ENCODE peak calls at places on chromosome 2, in nine cellular contexts. H is transverse colon, P is brain microvascular endothelial cell, U is natural killer cell, C is A549, A is endothelial cell, E is AG10803, I is suprapubic skin, F is GM10248. T is an unnamed sample.

GRCh38 chr2:170155022-170155722 is 22.8 kb upstream of the MYO3B start:
- DNase-seq in P (peak; percentile 53), U (no peak), A (peak; percentile 12), C (no peak), E (peak; percentile 40), I (no peak), H (no peak), F (no peak), T (no peak)

GRCh38 chr2:176072951-176073904 is 10.5 kb downstream of the EVX2 start:
- DNase-seq in A (peak; percentile 20), P (no peak), C (no peak), F (no peak), H (no peak), E (no peak), U (no peak), I (no peak), T (no peak)

GRCh38 chr2:7053650-7054262 is 136.5 kb downstream of the RNF144A start:
- DNase-seq in H (no peak), F (no peak), C (no peak), A (no peak), U (no peak), I (no peak), P (no peak), E (no peak), T (no peak)

GRCh38 chr2:128631698-128632490 is 313.2 kb upstream of the HS6ST1 start:
- DNase-seq in U (no peak), F (no peak), H (no peak), I (peak; percentile 20), E (no peak), P (no peak), C (no peak), A (no peak), T (no peak)

GRCh38 chr2:25497862-25498407 is 156.2 kb upstream of the DNMT3A start:
- DNase-seq in P (no peak), U (no peak), C (no peak), F (peak; percentile 59), H (no peak), E (no peak), A (no peak), I (no peak), T (no peak)

GRCh38 chr2:172888704-172889103 is 153.1 kb downstream of the RAPGEF4 start:
- DNase-seq in E (no peak), H (no peak), I (no peak), P (no peak), A (no peak), C (no peak), F (no peak), U (no peak), T (no peak)

GRCh38 chr2:100752628-100753333 is 67.2 kb upstream of the NPAS2 start:
- DNase-seq in E (peak; percentile 87), I (no peak), C (peak; percentile 40), H (no peak), U (no peak), A (no peak), F (no peak), P (peak; percentile 72), T (no peak)

GRCh38 chr2:98554116-98554861 is 54.0 kb downstream of the COA5 start:
- DNase-seq in A (no peak), U (no peak), P (no peak), F (no peak), H (no peak), E (no peak), I (no peak), C (no peak), T (no peak)

GRCh38 chr2:223815186-223815883 is 22.0 kb downstream of the AP1S3 start:
- DNase-seq in U (no peak), H (no peak), A (no peak), I (no peak), E (peak; percentile 64), C (peak; percentile 56), P (peak; percentile 87), F (no peak), T (no peak)

GRCh38 chr2:240795468-240795867 is 24.6 kb downstream of the KIF1A start:
- DNase-seq in H (no peak), C (no peak), I (no peak), F (no peak), E (no peak), A (no peak), U (no peak), P (no peak), T (no peak)

GRCh38 chr2:120773186-120773800 is 37.6 kb downstream of the GLI2 start:
- DNase-seq in A (no peak), I (peak; percentile 45), F (no peak), U (no peak), E (no peak), H (no peak), P (no peak), C (no peak), T (no peak)

GRCh38 chr2:192044496-192044895 is 150.2 kb downstream of the TMEFF2 start:
- DNase-seq in U (no peak), E (no peak), A (no peak), C (no peak), F (no peak), H (no peak), I (no peak), P (no peak), T (no peak)

GRCh38 chr2:25824216-25824615 is 54.1 kb downstream of the ASXL2 start:
- DNase-seq in F (no peak), E (no peak), P (no peak), U (no peak), I (no peak), C (no peak), H (no peak), A (no peak), T (no peak)

GRCh38 chr2:69645026-69645425 is 1.5 kb upstream of the AAK1 start:
- DNase-seq in U (no peak), A (no peak), H (no peak), I (no peak), F (no peak), P (no peak), E (no peak), C (no peak), T (peak; percentile 37)

GRCh38 chr2:119122663-119123062 is 35.9 kb downstream of the C1QL2 start:
- DNase-seq in H (no peak), E (no peak), P (no peak), I (no peak), A (no peak), F (no peak), U (no peak), C (no peak), T (no peak)

GRCh38 chr2:119123359-119123758 is 35.2 kb downstream of the C1QL2 start:
- DNase-seq in C (no peak), E (no peak), U (no peak), I (no peak), P (no peak), H (no peak), F (no peak), A (no peak), T (no peak)

GRCh38 chr2:119126650-119127049 is 31.9 kb downstream of the C1QL2 start:
- DNase-seq in C (peak; percentile 50), E (no peak), A (peak; percentile 74), H (peak; percentile 37), P (no peak), I (no peak), F (peak; percentile 62), U (peak; percentile 25), T (peak; percentile 46)
- TF ChIP-seq CTCF in C (peak; percentile 42), E (peak; percentile 46), A (peak; percentile 87), H (peak; percentile 44), P (peak; percentile 58), I (no peak), F (peak; percentile 53), U (peak; percentile 31), T (peak; percentile 49)

GRCh38 chr2:3126686-3127278 is 250.8 kb downstream of the EIPR1 start:
- DNase-seq in P (no peak), C (no peak), E (no peak), F (no peak), U (no peak), H (no peak), I (no peak), A (peak; percentile 20), T (no peak)
- TF ChIP-seq CTCF in P (no peak), C (no peak), E (no peak), F (no peak), U (no peak), H (no peak), I (no peak), A (no peak), T (no peak)

GRCh38 chr2:138333121-138333520 is 168.4 kb upstream of the SPOPL start:
- DNase-seq in E (no peak), C (no peak), F (no peak), U (no peak), A (no peak), H (no peak), P (no peak), I (no peak), T (no peak)

GRCh38 chr2:138334323-138334722 is 167.2 kb upstream of the SPOPL start:
- DNase-seq in P (no peak), E (no peak), F (no peak), A (no peak), U (no peak), H (no peak), I (no peak), C (no peak), T (no peak)

GRCh38 chr2:138333677-138334076 is 167.9 kb upstream of the SPOPL start:
- DNase-seq in I (no peak), U (no peak), C (no peak), H (no peak), E (no peak), F (no peak), A (no peak), P (no peak), T (no peak)

GRCh38 chr2:138329591-138329990 is 172.0 kb upstream of the SPOPL start:
- DNase-seq in E (no peak), P (no peak), H (no peak), U (no peak), I (no peak), C (no peak), F (no peak), A (no peak), T (no peak)

DNA sequence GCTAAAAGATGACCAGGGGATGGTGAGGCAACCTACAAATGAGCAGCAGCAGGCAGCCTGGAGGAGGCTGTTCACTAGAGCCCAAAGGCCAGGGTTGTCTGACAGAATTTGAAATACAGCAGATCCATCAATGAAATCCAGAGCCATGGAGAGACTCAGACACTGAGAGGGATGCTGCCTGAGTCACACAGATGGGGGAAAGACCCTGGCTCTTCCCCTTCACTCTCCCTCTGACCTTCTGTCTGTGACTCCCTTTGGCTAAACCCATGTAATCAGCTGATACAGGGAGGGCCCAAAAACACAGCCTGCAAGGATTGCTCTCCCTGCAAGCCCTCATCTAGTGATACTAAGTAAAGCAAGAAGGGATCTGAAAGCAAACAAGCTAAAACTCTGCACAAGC is 166.5 kb upstream of the SPOPL start:
- DNase-seq in E (no peak), I (no peak), H (no peak), F (no peak), U (no peak), C (no peak), P (no peak), A (no peak), T (no peak)
- TF ChIP-seq CTCF in E (no peak), I (no peak), H (no peak), F (no peak), U (no peak), C (no peak), P (no peak), A (no peak), T (no peak)

GRCh38 chr2:188983427-188984101 is 9.4 kb downstream of the COL3A1 start:
- DNase-seq in P (peak; percentile 43), F (no peak), E (peak; percentile 97), A (no peak), I (no peak), H (no peak), C (no peak), U (no peak), T (no peak)
- TF ChIP-seq CTCF in P (peak; percentile 62), F (no peak), E (peak; percentile 73), A (peak; percentile 73), I (no peak), H (peak; percentile 23), C (no peak), U (no peak), T (no peak)

T was measured in activated CD8-positive, alpha-beta T cell treated with anti-CD3 and anti-CD28 coated beads for 36 hours.